ENCODE peak calls at places on chromosomes 11 and 22, in five cellular contexts. Q is sciatic nerve; A is stimulated activated effector memory CD8-positive, alpha-beta T cell treated with anti-CD3 and anti-CD28 coated beads, Interleukin-12 subunit alpha, Interleukin-12 subunit beta, amount 100 ng/mL, for 72 hours; W is HTR-8/SVneo; J is GM13977. B is an unnamed sample.

GRCh38 chr22:33054276-33054675 is 3.9 kb downstream of the SYN3 start:
- DNase-seq in Q (no peak), A (no peak), W (no peak), J (no peak), B (no peak)

GRCh38 chr11:22699388-22699787 is 33.0 kb downstream of the GAS2 start:
- DNase-seq in Q (no peak), A (no peak), W (no peak), J (no peak), B (no peak)

GRCh38 chr22:50678651-50679521 is 6.3 kb downstream of the SHANK3 start:
- DNase-seq in Q (peak), A (no peak), W (no peak), J (no peak), B (no peak)

GRCh38 chr11:73342633-73343032 is 33.6 kb upstream of the RELT start:
- DNase-seq in Q (no peak), A (no peak), W (no peak), J (no peak), B (no peak)

GRCh38 chr22:31327786-31328544 is 18.2 kb downstream of the PATZ1 start:
- DNase-seq in Q (no peak), A (no peak), W (no peak), J (no peak), B (no peak)

GRCh38 chr11:121610706-121611105 is 157.9 kb upstream of the SORL1-AS1 start:
- DNase-seq in Q (no peak), A (no peak), W (no peak), J (no peak), B (no peak)

GRCh38 chr11:36594316-36594989 is at the start of gene IFTAP:
- DNase-seq in Q (no peak), A (no peak), W (peak), J (peak), B (peak)

GRCh38 chr22:26751217-26751616 is 93.8 kb downstream of the MIAT start:
- DNase-seq in Q (no peak), A (no peak), W (no peak), J (no peak), B (no peak)

GRCh38 chr11:925158-925495 is 543 bp upstream of the AP2A2 start:
- DNase-seq in Q (no peak), A (no peak), W (no peak), J (peak), B (no peak)

GRCh38 chr11:31802609-31802989 is 8.5 kb downstream of the PAX6 start:
- DNase-seq in Q (no peak), A (peak), W (no peak), J (peak), B (no peak)

GRCh38 chr11:58485961-58486360 is 21.9 kb downstream of the OR5B21 start:
- DNase-seq in Q (no peak), A (no peak), W (no peak), J (no peak), B (no peak)

GRCh38 chr11:36586543-36586942 is 7.8 kb upstream of the IFTAP start:
- DNase-seq in Q (no peak), A (no peak), W (no peak), J (no peak), B (no peak)

GRCh38 chr11:15770798-15771414 is 585.4 kb downstream of the SOX6 start:
- DNase-seq in Q (no peak), A (no peak), W (no peak), J (peak), B (no peak)

GRCh38 chr11:95542868-95543551 is 246.6 kb downstream of the FAM76B start:
- DNase-seq in Q (no peak), A (no peak), W (no peak), J (no peak), B (no peak)

GRCh38 chr11:61607920-61608599 is 27.2 kb upstream of the SYT7 start:
- DNase-seq in Q (no peak), A (no peak), W (no peak), J (no peak), B (no peak)

GRCh38 chr22:24421428-24421931 is 5.9 kb upstream of the ADORA2A start:
- DNase-seq in Q (no peak), A (no peak), W (no peak), J (peak), B (no peak)

GRCh38 chr11:41784513-41785335 is 325.3 kb upstream of the LRRC4C start:
- DNase-seq in Q (no peak), A (no peak), W (no peak), J (no peak), B (no peak)

GRCh38 chr11:118522571-118523072 is 4.7 kb upstream of the TTC36 start:
- DNase-seq in Q (no peak), A (no peak), W (peak), J (no peak), B (no peak)

GRCh38 chr22:19579880-19580279 is 55.7 kb upstream of the CLDN5 start:
- DNase-seq in Q (no peak), A (no peak), W (no peak), J (no peak), B (no peak)

GRCh38 chr11:85628771-85629341 is 463 bp downstream of the TMEM126B start:
- DNase-seq in Q (no peak), A (no peak), W (no peak), J (no peak), B (no peak)

GRCh38 chr11:87239001-87239400 is 201.3 kb downstream of the TMEM135 start:
- DNase-seq in Q (no peak), A (no peak), W (no peak), J (no peak), B (no peak)

GRCh38 chr11:11988862-11989261 is 19.6 kb downstream of the DKK3 start:
- DNase-seq in Q (no peak), A (no peak), W (no peak), J (no peak), B (no peak)

GRCh38 chr11:2700415-2701211 is 819 bp upstream of the KCNQ1OT1 start:
- DNase-seq in Q (peak), A (peak), W (peak), J (peak), B (peak)

GRCh38 chr11:86183694-86184093 is 60.9 kb upstream of the EED start:
- DNase-seq in Q (no peak), A (peak), W (no peak), J (no peak), B (no peak)

GRCh38 chr11:125347261-125347585 is 148.8 kb downstream of the FEZ1 start:
- DNase-seq in Q (no peak), A (no peak), W (no peak), J (no peak), B (no peak)

GRCh38 chr11:65743928-65744698 is 23.5 kb upstream of the RNASEH2C start:
- DNase-seq in Q (no peak), A (no peak), W (peak), J (no peak), B (no peak)

GRCh38 chr11:106468091-106468490 is 390.6 kb downstream of the AASDHPPT start:
- DNase-seq in Q (no peak), A (no peak), W (no peak), J (no peak), B (no peak)

GRCh38 chr11:128291043-128291442 is 296.3 kb downstream of the ETS1 start:
- DNase-seq in Q (no peak), A (peak), W (no peak), J (no peak), B (no peak)

GRCh38 chr22:50189849-50190181 is 4.1 kb downstream of the TRABD start:
- DNase-seq in Q (no peak), A (no peak), W (no peak), J (no peak), B (no peak)

GRCh38 chr22:38831166-38831945 is 12.5 kb downstream of the NPTXR start:
- DNase-seq in Q (no peak), A (no peak), W (no peak), J (no peak), B (no peak)

GRCh38 chr11:106503901-106504300 is 426.4 kb downstream of the AASDHPPT start:
- DNase-seq in Q (no peak), A (no peak), W (no peak), J (no peak), B (no peak)

GRCh38 chr11:65212226-65212801 is 30.6 kb downstream of the CAPN1 start:
- DNase-seq in Q (peak), A (no peak), W (no peak), J (peak), B (no peak)

GRCh38 chr11:80593981-80594380 is 1153.2 kb upstream of the TENM4 start:
- DNase-seq in Q (no peak), A (no peak), W (peak), J (no peak), B (no peak)

GRCh38 chr11:75174781-75175370 is 24.0 kb downstream of the SLCO2B1 start:
- DNase-seq in Q (no peak), A (no peak), W (no peak), J (no peak), B (no peak)

GRCh38 chr11:2943711-2944118 is 14.5 kb upstream of the PHLDA2 start:
- DNase-seq in Q (peak), A (no peak), W (no peak), J (no peak), B (no peak)

GRCh38 chr22:19892249-19892879 is 37.7 kb upstream of the GNB1L start:
- DNase-seq in Q (no peak), A (peak), W (peak), J (peak), B (no peak)

GRCh38 chr11:76798656-76799055 is 15.5 kb downstream of the TSKU start:
- DNase-seq in Q (no peak), A (no peak), W (no peak), J (no peak), B (no peak)

GRCh38 chr11:61102667-61103491 is 590 bp downstream of the CD5 start:
- DNase-seq in Q (no peak), A (peak), W (no peak), J (no peak), B (no peak)

B was measured in coronary artery.